ENCODE peak calls at places on chromosome 12, in eight cellular contexts. One of them, this sample, is unnamed.

GRCh38 chr12:109946505-109946904 is 46.4 kb downstream of the TCHP start:
- DNase-seq in activated gamma-delta T cell treated with anti-CD3 and anti-CD28 coated beads, Interleukin-2, amount 50 U/mL, for 16 hours: no peak
- DNase-seq in activated CD4-positive, alpha-beta T cell treated with anti-CD3 and anti-CD28 coated beads, Interleukin-2, amount 50 U/mL, for 1 hour: no peak
- DNase-seq in anterior cingulate cortex: no peak
- DNase-seq in GM03348: peak
- DNase-seq in stimulated activated CD8-positive, alpha-beta memory T cell treated with anti-CD3 and anti-CD28 coated beads, Interleukin-7, amount 100 ng/mL, for 24 hours: no peak
- DNase-seq in HuH-7.5: no peak
- DNase-seq in H7: peak
- DNase-seq in this sample: no peak

GRCh38 chr12:13587721-13588389 is 391.3 kb downstream of the EMP1 start:
- DNase-seq in activated gamma-delta T cell treated with anti-CD3 and anti-CD28 coated beads, Interleukin-2, amount 50 U/mL, for 16 hours: no peak
- DNase-seq in stimulated activated CD8-positive, alpha-beta memory T cell treated with anti-CD3 and anti-CD28 coated beads, Interleukin-7, amount 100 ng/mL, for 24 hours: no peak
- DNase-seq in H7: no peak
- DNase-seq in anterior cingulate cortex: no peak
- DNase-seq in GM03348: no peak
- DNase-seq in activated CD4-positive, alpha-beta T cell treated with anti-CD3 and anti-CD28 coated beads, Interleukin-2, amount 50 U/mL, for 1 hour: no peak
- DNase-seq in HuH-7.5: no peak
- DNase-seq in this sample: no peak

GRCh38 chr12:10749700-10750384 is 26.7 kb upstream of the YBX3 start:
- DNase-seq in stimulated activated CD8-positive, alpha-beta memory T cell treated with anti-CD3 and anti-CD28 coated beads, Interleukin-7, amount 100 ng/mL, for 24 hours: peak
- DNase-seq in HuH-7.5: peak
- DNase-seq in H7: peak
- DNase-seq in anterior cingulate cortex: peak
- DNase-seq in activated CD4-positive, alpha-beta T cell treated with anti-CD3 and anti-CD28 coated beads, Interleukin-2, amount 50 U/mL, for 1 hour: peak
- DNase-seq in activated gamma-delta T cell treated with anti-CD3 and anti-CD28 coated beads, Interleukin-2, amount 50 U/mL, for 16 hours: peak
- DNase-seq in GM03348: peak
- DNase-seq in this sample: peak

GRCh38 chr12:39300799-39301198 is 142.1 kb downstream of the KIF21A start:
- DNase-seq in HuH-7.5: no peak
- DNase-seq in H7: no peak
- DNase-seq in activated CD4-positive, alpha-beta T cell treated with anti-CD3 and anti-CD28 coated beads, Interleukin-2, amount 50 U/mL, for 1 hour: no peak
- DNase-seq in stimulated activated CD8-positive, alpha-beta memory T cell treated with anti-CD3 and anti-CD28 coated beads, Interleukin-7, amount 100 ng/mL, for 24 hours: no peak
- DNase-seq in activated gamma-delta T cell treated with anti-CD3 and anti-CD28 coated beads, Interleukin-2, amount 50 U/mL, for 16 hours: no peak
- DNase-seq in anterior cingulate cortex: no peak
- DNase-seq in GM03348: no peak
- DNase-seq in this sample: no peak

GRCh38 chr12:3187846-3188755 is 110.9 kb downstream of the TSPAN9 start:
- DNase-seq in activated gamma-delta T cell treated with anti-CD3 and anti-CD28 coated beads, Interleukin-2, amount 50 U/mL, for 16 hours: no peak
- DNase-seq in stimulated activated CD8-positive, alpha-beta memory T cell treated with anti-CD3 and anti-CD28 coated beads, Interleukin-7, amount 100 ng/mL, for 24 hours: no peak
- DNase-seq in anterior cingulate cortex: no peak
- DNase-seq in GM03348: no peak
- DNase-seq in H7: no peak
- DNase-seq in HuH-7.5: no peak
- DNase-seq in activated CD4-positive, alpha-beta T cell treated with anti-CD3 and anti-CD28 coated beads, Interleukin-2, amount 50 U/mL, for 1 hour: no peak
- DNase-seq in this sample: no peak

GRCh38 chr12:93569656-93570551 is 2.6 kb upstream of the SOCS2 start:
- DNase-seq in anterior cingulate cortex: peak
- DNase-seq in HuH-7.5: peak
- DNase-seq in stimulated activated CD8-positive, alpha-beta memory T cell treated with anti-CD3 and anti-CD28 coated beads, Interleukin-7, amount 100 ng/mL, for 24 hours: peak
- DNase-seq in activated CD4-positive, alpha-beta T cell treated with anti-CD3 and anti-CD28 coated beads, Interleukin-2, amount 50 U/mL, for 1 hour: peak
- DNase-seq in GM03348: peak
- DNase-seq in H7: peak
- DNase-seq in activated gamma-delta T cell treated with anti-CD3 and anti-CD28 coated beads, Interleukin-2, amount 50 U/mL, for 16 hours: peak
- DNase-seq in this sample: peak

GRCh38 chr12:113461666-113462065 is 10.0 kb downstream of the LHX5 start:
- DNase-seq in HuH-7.5: peak
- DNase-seq in H7: peak
- DNase-seq in stimulated activated CD8-positive, alpha-beta memory T cell treated with anti-CD3 and anti-CD28 coated beads, Interleukin-7, amount 100 ng/mL, for 24 hours: no peak
- DNase-seq in anterior cingulate cortex: no peak
- DNase-seq in GM03348: no peak
- DNase-seq in activated CD4-positive, alpha-beta T cell treated with anti-CD3 and anti-CD28 coated beads, Interleukin-2, amount 50 U/mL, for 1 hour: no peak
- DNase-seq in activated gamma-delta T cell treated with anti-CD3 and anti-CD28 coated beads, Interleukin-2, amount 50 U/mL, for 16 hours: no peak
- DNase-seq in this sample: no peak

GRCh38 chr12:91511795-91512420 is 329.3 kb upstream of the DCN start:
- DNase-seq in activated gamma-delta T cell treated with anti-CD3 and anti-CD28 coated beads, Interleukin-2, amount 50 U/mL, for 16 hours: no peak
- DNase-seq in activated CD4-positive, alpha-beta T cell treated with anti-CD3 and anti-CD28 coated beads, Interleukin-2, amount 50 U/mL, for 1 hour: no peak
- DNase-seq in GM03348: no peak
- DNase-seq in anterior cingulate cortex: no peak
- DNase-seq in H7: no peak
- DNase-seq in HuH-7.5: no peak
- DNase-seq in stimulated activated CD8-positive, alpha-beta memory T cell treated with anti-CD3 and anti-CD28 coated beads, Interleukin-7, amount 100 ng/mL, for 24 hours: no peak
- DNase-seq in this sample: no peak

GRCh38 chr12:65907465-65907864 is 83.2 kb downstream of the HMGA2 start:
- DNase-seq in anterior cingulate cortex: no peak
- DNase-seq in HuH-7.5: no peak
- DNase-seq in stimulated activated CD8-positive, alpha-beta memory T cell treated with anti-CD3 and anti-CD28 coated beads, Interleukin-7, amount 100 ng/mL, for 24 hours: no peak
- DNase-seq in activated gamma-delta T cell treated with anti-CD3 and anti-CD28 coated beads, Interleukin-2, amount 50 U/mL, for 16 hours: no peak
- DNase-seq in GM03348: no peak
- DNase-seq in activated CD4-positive, alpha-beta T cell treated with anti-CD3 and anti-CD28 coated beads, Interleukin-2, amount 50 U/mL, for 1 hour: no peak
- DNase-seq in H7: no peak
- DNase-seq in this sample: no peak